ENCODE peak calls at places on chromosomes 5 and 9, in five cellular contexts. H, T, D, I and F are unnamed samples.

GRCh38 chr9:81724242-81724889 is 35.0 kb upstream of the TLE1 start:
- DNase-seq in H (peak), T (no peak), D (peak), I (no peak), F (no peak)

GRCh38 chr9:114503009-114503408 is 2.3 kb downstream of the WHRN start:
- DNase-seq in H (no peak), T (no peak), D (no peak), I (no peak), F (no peak)

GRCh38 chr5:23027341-23027740 is 174.2 kb upstream of the CDH12 start:
- DNase-seq in H (no peak), T (no peak), D (no peak), I (no peak), F (no peak)

GRCh38 chr9:34572092-34572491 is 17.4 kb downstream of the CNTFR start:
- DNase-seq in H (no peak), T (no peak), D (no peak), I (no peak), F (no peak)

GRCh38 chr5:225334-225733 is 7.2 kb downstream of the SDHA start:
- DNase-seq in H (no peak), T (no peak), D (no peak), I (no peak), F (no peak)

GRCh38 chr5:56543431-56544385 is 271.6 kb upstream of the MAP3K1 start:
- DNase-seq in H (no peak), T (no peak), D (peak), I (no peak), F (no peak)

GRCh38 chr5:167029488-167029887 is 1262.0 kb upstream of the WWC1 start:
- DNase-seq in H (no peak), T (no peak), D (no peak), I (no peak), F (no peak)

GRCh38 chr5:156556666-156557401 is 229.9 kb downstream of the SGCD start:
- DNase-seq in H (no peak), T (no peak), D (no peak), I (no peak), F (no peak)

GRCh38 chr5:31478901-31479300 is 53.0 kb downstream of the DROSHA start:
- DNase-seq in H (no peak), T (no peak), D (peak), I (no peak), F (no peak)

GRCh38 chr9:2723666-2724065 is 6.4 kb downstream of the KCNV2 start:
- DNase-seq in H (no peak), T (no peak), D (no peak), I (no peak), F (no peak)

GRCh38 chr5:62340392-62340791 is 34.4 kb downstream of the KIF2A start:
- DNase-seq in H (no peak), T (no peak), D (peak), I (no peak), F (no peak)

GRCh38 chr5:178136990-178137389 is 6.2 kb downstream of the RMND5B start:
- DNase-seq in H (no peak), T (no peak), D (no peak), I (no peak), F (no peak)

GRCh38 chr5:80736730-80737129 is 81.9 kb upstream of the DHFR start:
- DNase-seq in H (no peak), T (no peak), D (no peak), I (no peak), F (no peak)

GRCh38 chr5:160349249-160349965 is 21.0 kb downstream of the C1QTNF2 start:
- DNase-seq in H (no peak), T (no peak), D (no peak), I (no peak), F (no peak)

GRCh38 chr9:69204869-69205268 is 30.8 kb downstream of the TJP2 start:
- DNase-seq in H (peak), T (no peak), D (peak), I (no peak), F (no peak)

GRCh38 chr5:11289733-11290132 is 528.7 kb upstream of the DAP start:
- DNase-seq in H (no peak), T (no peak), D (no peak), I (no peak), F (no peak)

GRCh38 chr5:80147119-80147815 is 108.6 kb downstream of the SERINC5 start:
- DNase-seq in H (peak), T (no peak), D (no peak), I (no peak), F (no peak)

GRCh38 chr5:148179234-148179824 is 11.0 kb downstream of the SPINK14 start:
- DNase-seq in H (no peak), T (no peak), D (peak), I (no peak), F (no peak)

GRCh38 chr9:95317119-95317892 is at the start of gene FANCC:
- DNase-seq in H (peak), T (peak), D (peak), I (peak), F (peak)

GRCh38 chr9:94250456-94250855 is 8.6 kb upstream of the ZNF169 start:
- DNase-seq in H (no peak), T (no peak), D (no peak), I (no peak), F (no peak)

GRCh38 chr9:135045264-135046155 is 42.0 kb upstream of the OLFM1 start:
- DNase-seq in H (no peak), T (peak), D (no peak), I (no peak), F (peak)

GRCh38 chr5:156354571-156354970 is 27.6 kb downstream of the SGCD start:
- DNase-seq in H (no peak), T (no peak), D (no peak), I (no peak), F (no peak)

GRCh38 chr9:4167040-4167671 is 132.7 kb downstream of the GLIS3 start:
- DNase-seq in H (no peak), T (no peak), D (peak), I (no peak), F (no peak)

GRCh38 chr5:99900302-99900811 is 634.8 kb upstream of the FAM174A start:
- DNase-seq in H (no peak), T (no peak), D (peak), I (no peak), F (no peak)

GRCh38 chr9:4262735-4263141 is 37.1 kb downstream of the GLIS3 start:
- DNase-seq in H (no peak), T (no peak), D (peak), I (no peak), F (no peak)

GRCh38 chr9:87372401-87372851 is 125.2 kb upstream of the DAPK1 start:
- DNase-seq in H (no peak), T (no peak), D (no peak), I (no peak), F (peak)

GRCh38 chr5:174721522-174722432 is 2.6 kb upstream of the MSX2 start:
- DNase-seq in H (no peak), T (no peak), D (no peak), I (no peak), F (no peak)

GRCh38 chr9:100492952-100493351 is 20.0 kb downstream of the TMEFF1 start:
- DNase-seq in H (no peak), T (no peak), D (peak), I (no peak), F (no peak)
- TF ChIP-seq CTCF in H (no peak), T (no peak), D (peak), I (no peak), F (no peak)

GRCh38 chr9:27408523-27408922 is 111.6 kb upstream of the EQTN start:
- DNase-seq in H (no peak), T (no peak), D (no peak), I (no peak), F (no peak)
- TF ChIP-seq CTCF in H (no peak), T (no peak), D (no peak), I (no peak), F (no peak)

GRCh38 chr5:109690456-109691247 is 925 bp downstream of the MAN2A1 start:
- DNase-seq in H (peak), T (peak), D (peak), I (peak), F (peak)

GRCh38 chr5:109688999-109689739 is 558 bp upstream of the MAN2A1 start:
- DNase-seq in H (peak), T (peak), D (peak), I (peak), F (peak)

GRCh38 chr5:109688647-109688998 is 1.1 kb upstream of the MAN2A1 start:
- DNase-seq in H (no peak), T (no peak), D (peak), I (peak), F (no peak)

GRCh38 chr5:109691248-109691574 is 1.5 kb downstream of the MAN2A1 start:
- DNase-seq in H (no peak), T (no peak), D (no peak), I (no peak), F (no peak)

DNA sequence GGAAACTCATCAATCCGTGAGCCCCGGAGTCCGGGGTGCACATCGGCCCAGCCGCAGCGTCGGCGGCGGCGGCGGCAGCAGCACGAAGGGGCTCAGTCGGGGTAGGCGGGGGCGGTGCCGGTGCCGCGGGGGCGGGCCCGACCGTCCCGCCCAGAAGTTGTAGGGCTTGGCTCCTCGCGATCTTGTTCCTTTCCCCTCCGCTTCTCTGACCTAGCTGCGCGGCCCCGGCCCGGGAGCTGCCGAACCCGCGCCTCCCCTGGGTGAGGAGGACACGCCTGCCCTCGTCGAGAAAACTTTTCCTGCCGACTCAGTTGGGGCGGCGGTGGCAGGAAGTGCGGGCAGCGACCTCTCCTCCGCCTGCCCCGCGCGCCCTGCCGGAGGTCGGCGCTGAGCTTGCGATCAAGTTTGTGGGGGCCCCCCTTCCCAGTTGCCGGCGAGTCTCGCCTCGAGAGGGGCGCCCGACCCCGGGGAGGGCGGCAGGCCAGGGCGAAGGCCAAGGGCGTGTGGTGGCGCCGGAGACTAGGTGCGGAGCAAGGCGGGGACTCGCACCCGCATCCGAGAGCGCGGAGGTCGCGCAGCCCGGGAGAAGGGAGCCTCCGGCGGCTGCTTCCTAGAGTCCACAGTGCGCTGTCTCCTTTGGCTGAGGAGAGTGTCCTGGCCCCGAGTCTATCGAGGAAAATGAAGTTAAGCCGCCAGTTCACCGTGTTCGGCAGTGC is at the start of gene MAN2A1:
- DNase-seq in H (peak), T (peak), D (peak), I (peak), F (peak)
- TF ChIP-seq CTCF in H (no peak), T (peak), D (no peak), I (peak), F (no peak)

DNA sequence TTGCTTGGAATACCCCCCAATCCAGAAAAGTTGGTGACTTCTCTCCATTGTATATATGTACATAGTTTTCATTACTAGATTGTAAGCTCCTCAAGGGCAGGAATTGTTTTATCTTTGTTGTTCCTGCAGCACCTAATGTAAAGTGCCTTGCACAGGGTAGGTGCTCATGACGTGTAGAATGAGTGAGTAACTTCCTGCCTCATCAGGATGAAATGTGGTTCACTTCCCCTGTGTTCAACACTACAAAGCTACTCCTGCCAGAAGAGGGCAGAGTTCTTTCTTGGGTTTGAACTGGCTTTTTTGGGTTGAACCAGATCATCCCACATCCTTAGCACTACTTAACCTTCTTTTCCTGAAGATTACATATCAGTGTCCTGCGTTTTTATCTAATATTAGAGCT is 23.9 kb downstream of the GTF3C4 start:
- DNase-seq in H (no peak), T (no peak), D (peak), I (no peak), F (no peak)
- TF ChIP-seq CTCF in H (no peak), T (no peak), D (peak), I (peak), F (no peak)

GRCh38 chr9:99349870-99350269 is 127.8 kb downstream of the SEC61B start:
- DNase-seq in H (no peak), T (no peak), D (no peak), I (no peak), F (no peak)

GRCh38 chr9:99350461-99350860 is 128.4 kb downstream of the SEC61B start:
- DNase-seq in H (no peak), T (no peak), D (no peak), I (no peak), F (no peak)

GRCh38 chr9:99353408-99353807 is 131.3 kb downstream of the SEC61B start:
- DNase-seq in H (no peak), T (no peak), D (peak), I (no peak), F (no peak)

GRCh38 chr9:99352786-99353185 is 130.7 kb downstream of the SEC61B start:
- DNase-seq in H (no peak), T (no peak), D (peak), I (no peak), F (no peak)

GRCh38 chr9:99351647-99352046 is 129.6 kb downstream of the SEC61B start:
- DNase-seq in H (no peak), T (no peak), D (no peak), I (no peak), F (no peak)
- TF ChIP-seq CTCF in H (no peak), T (no peak), D (no peak), I (no peak), F (no peak)

GRCh38 chr9:131800885-131801284 is 61.0 kb upstream of the RAPGEF1 start:
- DNase-seq in H (no peak), T (no peak), D (no peak), I (no peak), F (no peak)

GRCh38 chr9:131800366-131800765 is 60.5 kb upstream of the RAPGEF1 start:
- DNase-seq in H (no peak), T (no peak), D (no peak), I (no peak), F (no peak)

GRCh38 chr9:131799177-131799823 is 59.4 kb upstream of the RAPGEF1 start:
- DNase-seq in H (no peak), T (no peak), D (peak), I (peak), F (peak)

GRCh38 chr9:131803758-131804411 is 64.0 kb upstream of the RAPGEF1 start:
- DNase-seq in H (no peak), T (no peak), D (no peak), I (no peak), F (no peak)

GRCh38 chr9:131801811-131802210 is 61.9 kb upstream of the RAPGEF1 start:
- DNase-seq in H (no peak), T (no peak), D (no peak), I (no peak), F (no peak)
- TF ChIP-seq CTCF in H (no peak), T (no peak), D (peak), I (peak), F (no peak)

DNA sequence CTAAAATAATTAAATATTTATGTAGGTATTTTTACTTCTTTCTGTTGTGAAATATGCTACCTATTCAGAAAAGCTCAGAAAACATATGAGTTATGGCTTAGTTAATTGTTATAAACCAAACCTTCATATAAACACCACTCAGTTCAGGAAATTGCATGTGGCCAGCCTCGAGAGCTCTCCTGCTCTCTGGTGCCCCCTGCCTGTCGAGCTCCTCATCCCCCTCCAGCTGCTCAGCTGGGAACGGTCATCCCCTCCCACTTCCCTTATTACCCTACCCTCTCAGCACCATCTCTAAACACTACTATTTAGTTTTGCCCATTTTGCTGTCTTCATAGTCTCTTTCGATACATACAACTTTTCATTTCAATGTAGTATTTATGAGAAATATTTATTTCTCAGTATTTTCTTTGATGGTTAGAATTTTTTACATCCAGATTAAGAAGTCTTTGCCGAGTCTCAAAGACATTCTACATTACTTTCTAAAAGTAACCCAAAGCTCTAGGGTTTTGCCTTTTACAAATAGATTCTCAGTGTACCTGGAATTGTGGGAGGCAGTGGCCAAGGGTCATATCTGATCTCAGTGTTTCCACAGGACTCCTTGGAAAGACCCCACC is 51.2 kb upstream of the SEMA4D start:
- DNase-seq in H (peak), T (peak), D (peak), I (peak), F (peak)
- TF ChIP-seq CTCF in H (peak), T (peak), D (peak), I (peak), F (peak)

GRCh38 chr5:136805466-136805865 is 440.1 kb upstream of the TRPC7 start:
- DNase-seq in H (no peak), T (no peak), D (no peak), I (no peak), F (no peak)
- TF ChIP-seq CTCF in H (no peak), T (no peak), D (peak), I (peak), F (no peak)

GRCh38 chr5:172107606-172108005 is 80.4 kb downstream of the STK10 start:
- DNase-seq in H (no peak), T (no peak), D (peak), I (no peak), F (no peak)
- TF ChIP-seq CTCF in H (no peak), T (no peak), D (peak), I (no peak), F (no peak)

DNA sequence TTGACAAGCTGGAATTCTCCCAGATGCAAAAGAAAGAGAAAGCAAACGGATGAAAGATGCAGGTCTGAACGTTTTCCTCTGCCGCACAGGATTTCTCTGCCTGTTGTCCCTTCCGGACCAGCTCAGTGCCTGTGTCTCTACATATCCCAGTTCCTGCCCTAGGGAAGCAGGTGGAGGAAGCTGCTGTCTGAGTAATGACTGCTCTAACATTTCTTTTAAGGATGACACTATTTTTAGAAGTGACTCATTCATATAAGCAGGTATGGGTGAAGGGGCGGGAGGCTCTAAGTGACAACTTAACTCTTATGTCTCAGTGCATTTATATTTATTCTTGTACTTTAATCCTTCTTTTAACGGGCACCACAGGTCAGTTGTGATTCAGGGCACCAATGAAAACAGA is 128.8 kb downstream of the SLC24A2 start:
- DNase-seq in H (no peak), T (no peak), D (no peak), I (no peak), F (no peak)
- TF ChIP-seq CTCF in H (no peak), T (no peak), D (no peak), I (no peak), F (no peak)